ENCODE peak calls at places on chromosomes 16 and 17, in seven cellular contexts. One of them, this sample, is unnamed.

GRCh38 chr16:8254425-8254824 is 335.9 kb downstream of the TMEM114 start:
- DNase-seq in testis: no peak
- DNase-seq in activated naive CD4-positive, alpha-beta T cell treated with anti-CD3 and anti-CD28 coated beads for 36 hours: no peak
- DNase-seq in fibroblast of mammary gland: no peak
- DNase-seq in activated CD8-positive, alpha-beta memory T cell treated with anti-CD3 and anti-CD28 coated beads, Interleukin-2, amount 50 U/mL, for 48 hours: no peak
- DNase-seq in stimulated activated naive CD8-positive, alpha-beta T cell treated with anti-CD3 and anti-CD28 coated beads, Interleukin-15, Interleukin-2, amounts not matched to agents 100 U/mL and 50 U/mL, for 24 hours: no peak
- DNase-seq in mammary epithelial cell: no peak
- DNase-seq in this sample: no peak

GRCh38 chr17:32187276-32187675 is 45.0 kb downstream of the RHOT1 start:
- DNase-seq in testis: no peak
- DNase-seq in activated naive CD4-positive, alpha-beta T cell treated with anti-CD3 and anti-CD28 coated beads for 36 hours: no peak
- DNase-seq in fibroblast of mammary gland: peak; percentile 8
- DNase-seq in activated CD8-positive, alpha-beta memory T cell treated with anti-CD3 and anti-CD28 coated beads, Interleukin-2, amount 50 U/mL, for 48 hours: no peak
- DNase-seq in stimulated activated naive CD8-positive, alpha-beta T cell treated with anti-CD3 and anti-CD28 coated beads, Interleukin-15, Interleukin-2, amounts not matched to agents 100 U/mL and 50 U/mL, for 24 hours: no peak
- DNase-seq in mammary epithelial cell: no peak
- DNase-seq in this sample: no peak

GRCh38 chr17:34606721-34607120 is 27.3 kb downstream of the TMEM132E start:
- DNase-seq in testis: peak; percentile 35
- DNase-seq in activated naive CD4-positive, alpha-beta T cell treated with anti-CD3 and anti-CD28 coated beads for 36 hours: no peak
- DNase-seq in fibroblast of mammary gland: no peak
- DNase-seq in activated CD8-positive, alpha-beta memory T cell treated with anti-CD3 and anti-CD28 coated beads, Interleukin-2, amount 50 U/mL, for 48 hours: no peak
- DNase-seq in stimulated activated naive CD8-positive, alpha-beta T cell treated with anti-CD3 and anti-CD28 coated beads, Interleukin-15, Interleukin-2, amounts not matched to agents 100 U/mL and 50 U/mL, for 24 hours: no peak
- DNase-seq in mammary epithelial cell: no peak
- DNase-seq in this sample: no peak

GRCh38 chr16:35207059-35207999 is 1747.9 kb downstream of the TP53TG3F start:
- DNase-seq in testis: peak; percentile 90
- DNase-seq in activated naive CD4-positive, alpha-beta T cell treated with anti-CD3 and anti-CD28 coated beads for 36 hours: no peak
- DNase-seq in fibroblast of mammary gland: no peak
- DNase-seq in activated CD8-positive, alpha-beta memory T cell treated with anti-CD3 and anti-CD28 coated beads, Interleukin-2, amount 50 U/mL, for 48 hours: no peak
- DNase-seq in stimulated activated naive CD8-positive, alpha-beta T cell treated with anti-CD3 and anti-CD28 coated beads, Interleukin-15, Interleukin-2, amounts not matched to agents 100 U/mL and 50 U/mL, for 24 hours: no peak
- DNase-seq in mammary epithelial cell: no peak
- DNase-seq in this sample: no peak

GRCh38 chr17:83053779-83054451 is 25.5 kb upstream of the METRNL start:
- DNase-seq in testis: peak; percentile 49
- DNase-seq in activated naive CD4-positive, alpha-beta T cell treated with anti-CD3 and anti-CD28 coated beads for 36 hours: no peak
- DNase-seq in fibroblast of mammary gland: no peak
- DNase-seq in activated CD8-positive, alpha-beta memory T cell treated with anti-CD3 and anti-CD28 coated beads, Interleukin-2, amount 50 U/mL, for 48 hours: peak; percentile 59
- DNase-seq in stimulated activated naive CD8-positive, alpha-beta T cell treated with anti-CD3 and anti-CD28 coated beads, Interleukin-15, Interleukin-2, amounts not matched to agents 100 U/mL and 50 U/mL, for 24 hours: peak; percentile 61
- DNase-seq in mammary epithelial cell: no peak
- DNase-seq in this sample: no peak

GRCh38 chr17:70138309-70138865 is 30.9 kb upstream of the KCNJ2 start:
- DNase-seq in testis: no peak
- DNase-seq in activated naive CD4-positive, alpha-beta T cell treated with anti-CD3 and anti-CD28 coated beads for 36 hours: no peak
- DNase-seq in fibroblast of mammary gland: peak; percentile 68
- DNase-seq in activated CD8-positive, alpha-beta memory T cell treated with anti-CD3 and anti-CD28 coated beads, Interleukin-2, amount 50 U/mL, for 48 hours: no peak
- DNase-seq in stimulated activated naive CD8-positive, alpha-beta T cell treated with anti-CD3 and anti-CD28 coated beads, Interleukin-15, Interleukin-2, amounts not matched to agents 100 U/mL and 50 U/mL, for 24 hours: no peak
- DNase-seq in mammary epithelial cell: no peak
- DNase-seq in this sample: no peak

GRCh38 chr17:62819511-62820221 is 11.6 kb upstream of the MARCHF10 start:
- DNase-seq in testis: peak; percentile 79
- DNase-seq in activated naive CD4-positive, alpha-beta T cell treated with anti-CD3 and anti-CD28 coated beads for 36 hours: peak; percentile 23
- DNase-seq in fibroblast of mammary gland: peak; percentile 99
- DNase-seq in activated CD8-positive, alpha-beta memory T cell treated with anti-CD3 and anti-CD28 coated beads, Interleukin-2, amount 50 U/mL, for 48 hours: no peak
- DNase-seq in stimulated activated naive CD8-positive, alpha-beta T cell treated with anti-CD3 and anti-CD28 coated beads, Interleukin-15, Interleukin-2, amounts not matched to agents 100 U/mL and 50 U/mL, for 24 hours: no peak
- DNase-seq in mammary epithelial cell: peak; percentile 98
- DNase-seq in this sample: no peak

GRCh38 chr16:82476786-82477185 is 150.0 kb upstream of the CDH13 start:
- DNase-seq in testis: no peak
- DNase-seq in activated naive CD4-positive, alpha-beta T cell treated with anti-CD3 and anti-CD28 coated beads for 36 hours: no peak
- DNase-seq in fibroblast of mammary gland: no peak
- DNase-seq in activated CD8-positive, alpha-beta memory T cell treated with anti-CD3 and anti-CD28 coated beads, Interleukin-2, amount 50 U/mL, for 48 hours: no peak
- DNase-seq in stimulated activated naive CD8-positive, alpha-beta T cell treated with anti-CD3 and anti-CD28 coated beads, Interleukin-15, Interleukin-2, amounts not matched to agents 100 U/mL and 50 U/mL, for 24 hours: no peak
- DNase-seq in mammary epithelial cell: no peak
- DNase-seq in this sample: no peak

GRCh38 chr16:86335266-86336172 is 174.8 kb upstream of the FOXF1 start:
- DNase-seq in testis: no peak
- DNase-seq in activated naive CD4-positive, alpha-beta T cell treated with anti-CD3 and anti-CD28 coated beads for 36 hours: no peak
- DNase-seq in fibroblast of mammary gland: no peak
- DNase-seq in activated CD8-positive, alpha-beta memory T cell treated with anti-CD3 and anti-CD28 coated beads, Interleukin-2, amount 50 U/mL, for 48 hours: no peak
- DNase-seq in stimulated activated naive CD8-positive, alpha-beta T cell treated with anti-CD3 and anti-CD28 coated beads, Interleukin-15, Interleukin-2, amounts not matched to agents 100 U/mL and 50 U/mL, for 24 hours: no peak
- DNase-seq in mammary epithelial cell: no peak
- DNase-seq in this sample: no peak